ENCODE peak calls at places on chromosome 10, in six cellular contexts. N, G, L, O, R and D are unnamed samples.

GRCh38 chr10:24331457-24331856 is 122.5 kb downstream of the KIAA1217 start:
- DNase-seq in N (no peak), G (no peak), L (no peak), O (no peak), R (no peak), D (peak)

GRCh38 chr10:45585131-45585530 is 87.4 kb downstream of the ZFAND4 start:
- DNase-seq in N (no peak), G (no peak), L (no peak), O (no peak), R (no peak), D (peak)

GRCh38 chr10:33507662-33508425 is 173.4 kb upstream of the NRP1 start:
- DNase-seq in N (no peak), G (no peak), L (no peak), O (no peak), R (no peak), D (no peak)

GRCh38 chr10:58590152-58590551 is 77.5 kb downstream of the BICC1 start:
- DNase-seq in N (peak), G (no peak), L (peak), O (no peak), R (no peak), D (no peak)

GRCh38 chr10:102642553-102643345 is 1.5 kb upstream of the TRIM8 start:
- DNase-seq in N (no peak), G (no peak), L (peak), O (no peak), R (peak), D (peak)

GRCh38 chr10:6201511-6201975 is 1.2 kb upstream of the PFKFB3 start:
- DNase-seq in N (peak), G (no peak), L (peak), O (peak), R (peak), D (peak)

GRCh38 chr10:110620108-110620719 is 23.9 kb upstream of the RBM20 start:
- DNase-seq in N (no peak), G (no peak), L (no peak), O (no peak), R (no peak), D (no peak)

GRCh38 chr10:66151346-66151745 is 774.5 kb upstream of the LRRTM3 start:
- DNase-seq in N (no peak), G (no peak), L (peak), O (no peak), R (no peak), D (no peak)

GRCh38 chr10:61992059-61992460 is 90.6 kb downstream of the ARID5B start:
- DNase-seq in N (no peak), G (no peak), L (peak), O (no peak), R (no peak), D (no peak)